ENCODE peak calls at places on chromosomes 3 and 15, in nine cellular contexts. One of them, this sample, is unnamed.

GRCh38 chr3:44437800-44438199 is 39.7 kb downstream of the ZNF445 start:
- DNase-seq in colonic mucosa: no peak
- DNase-seq in tibial artery: no peak
- DNase-seq in fibroblast of lung: no peak
- DNase-seq in psoas muscle: no peak
- DNase-seq in IMR-90: no peak
- DNase-seq in CD8-positive, alpha-beta memory T cell: no peak
- DNase-seq in fibroblast of the aortic adventitia: no peak
- DNase-seq in fibroblast of mammary gland: no peak
- DNase-seq in this sample: no peak

GRCh38 chr15:98865397-98866339 is 141.9 kb downstream of the PGPEP1L start:
- DNase-seq in CD8-positive, alpha-beta memory T cell: peak; percentile 68
- DNase-seq in fibroblast of lung: peak; percentile 79
- DNase-seq in fibroblast of mammary gland: peak; percentile 80
- DNase-seq in tibial artery: peak; percentile 87
- DNase-seq in fibroblast of the aortic adventitia: peak; percentile 77
- DNase-seq in psoas muscle: peak; percentile 76
- DNase-seq in IMR-90: peak; percentile 68
- DNase-seq in colonic mucosa: peak; percentile 80
- DNase-seq in this sample: peak; percentile 79

GRCh38 chr3:139111392-139112229 is 66.9 kb upstream of the PRR23C start:
- DNase-seq in tibial artery: no peak
- DNase-seq in fibroblast of mammary gland: peak; percentile 66
- DNase-seq in IMR-90: peak; percentile 55
- DNase-seq in fibroblast of the aortic adventitia: peak; percentile 69
- DNase-seq in psoas muscle: peak; percentile 51
- DNase-seq in colonic mucosa: peak; percentile 86
- DNase-seq in fibroblast of lung: peak; percentile 67
- DNase-seq in CD8-positive, alpha-beta memory T cell: peak; percentile 19
- DNase-seq in this sample: peak; percentile 72

GRCh38 chr3:79005084-79005483 is 762.7 kb downstream of the ROBO1 start:
- DNase-seq in tibial artery: no peak
- DNase-seq in fibroblast of lung: no peak
- DNase-seq in CD8-positive, alpha-beta memory T cell: no peak
- DNase-seq in fibroblast of mammary gland: peak; percentile 86
- DNase-seq in fibroblast of the aortic adventitia: no peak
- DNase-seq in colonic mucosa: no peak
- DNase-seq in IMR-90: no peak
- DNase-seq in psoas muscle: no peak
- DNase-seq in this sample: no peak

GRCh38 chr15:64046347-64047153 is at the start of gene DAPK2:
- DNase-seq in psoas muscle: peak; percentile 79
- DNase-seq in colonic mucosa: peak; percentile 78
- DNase-seq in fibroblast of mammary gland: peak; percentile 47
- DNase-seq in IMR-90: peak; percentile 34
- DNase-seq in tibial artery: peak; percentile 75
- DNase-seq in fibroblast of lung: peak; percentile 51
- DNase-seq in CD8-positive, alpha-beta memory T cell: peak; percentile 69
- DNase-seq in fibroblast of the aortic adventitia: peak; percentile 35
- DNase-seq in this sample: peak; percentile 49

GRCh38 chr3:58688563-58688962 is 22.0 kb upstream of the FAM3D start:
- DNase-seq in fibroblast of mammary gland: no peak
- DNase-seq in IMR-90: no peak
- DNase-seq in colonic mucosa: peak; percentile 55
- DNase-seq in fibroblast of the aortic adventitia: no peak
- DNase-seq in psoas muscle: no peak
- DNase-seq in CD8-positive, alpha-beta memory T cell: no peak
- DNase-seq in fibroblast of lung: no peak
- DNase-seq in tibial artery: no peak
- DNase-seq in this sample: no peak

GRCh38 chr15:40307421-40308165 is at the start of gene PLCB2:
- DNase-seq in tibial artery: no peak
- DNase-seq in psoas muscle: no peak
- DNase-seq in fibroblast of the aortic adventitia: no peak
- DNase-seq in CD8-positive, alpha-beta memory T cell: peak; percentile 65
- DNase-seq in IMR-90: no peak
- DNase-seq in fibroblast of mammary gland: no peak
- DNase-seq in colonic mucosa: peak; percentile 49
- DNase-seq in fibroblast of lung: no peak
- DNase-seq in this sample: no peak

GRCh38 chr3:82000773-82001172 is 239.3 kb upstream of the GBE1 start:
- DNase-seq in fibroblast of mammary gland: no peak
- DNase-seq in fibroblast of the aortic adventitia: no peak
- DNase-seq in CD8-positive, alpha-beta memory T cell: no peak
- DNase-seq in fibroblast of lung: no peak
- DNase-seq in psoas muscle: no peak
- DNase-seq in colonic mucosa: no peak
- DNase-seq in IMR-90: no peak
- DNase-seq in tibial artery: no peak
- DNase-seq in this sample: no peak

GRCh38 chr15:79209690-79210089 is 72.8 kb upstream of the ANKRD34C start:
- DNase-seq in fibroblast of mammary gland: no peak
- DNase-seq in fibroblast of lung: no peak
- DNase-seq in psoas muscle: no peak
- DNase-seq in tibial artery: no peak
- DNase-seq in CD8-positive, alpha-beta memory T cell: no peak
- DNase-seq in fibroblast of the aortic adventitia: no peak
- DNase-seq in colonic mucosa: no peak
- DNase-seq in IMR-90: no peak
- DNase-seq in this sample: no peak
- H3K4me3 ChIP-seq in fibroblast of mammary gland: no peak overlapping the region
- H3K4me3 ChIP-seq in fibroblast of lung: no peak overlapping the region
- H3K4me3 ChIP-seq in psoas muscle: no peak overlapping the region
- H3K4me3 ChIP-seq in tibial artery: no peak overlapping the region
- H3K4me3 ChIP-seq in CD8-positive, alpha-beta memory T cell: no peak overlapping the region
- H3K4me3 ChIP-seq in fibroblast of the aortic adventitia: no peak overlapping the region
- H3K4me3 ChIP-seq in colonic mucosa: no peak overlapping the region
- H3K4me3 ChIP-seq in IMR-90: no peak overlapping the region
- H3K4me3 ChIP-seq in this sample: no peak overlapping the region

GRCh38 chr3:141050913-141051632 is at the start of gene SPSB4:
- DNase-seq in fibroblast of mammary gland: peak; percentile 37
- DNase-seq in CD8-positive, alpha-beta memory T cell: no peak
- DNase-seq in IMR-90: peak; percentile 27
- DNase-seq in tibial artery: no peak
- DNase-seq in fibroblast of the aortic adventitia: no peak
- DNase-seq in colonic mucosa: no peak
- DNase-seq in psoas muscle: peak; percentile 81
- DNase-seq in fibroblast of lung: peak; percentile 51
- DNase-seq in this sample: peak; percentile 15

GRCh38 chr3:141050576-141050912 is 603 bp upstream of the SPSB4 start:
- DNase-seq in psoas muscle: no peak
- DNase-seq in CD8-positive, alpha-beta memory T cell: no peak
- DNase-seq in colonic mucosa: no peak
- DNase-seq in fibroblast of mammary gland: no peak
- DNase-seq in fibroblast of lung: no peak
- DNase-seq in tibial artery: no peak
- DNase-seq in fibroblast of the aortic adventitia: no peak
- DNase-seq in IMR-90: no peak
- DNase-seq in this sample: no peak

GRCh38 chr3:141049681-141050080 is 1.5 kb upstream of the SPSB4 start:
- DNase-seq in CD8-positive, alpha-beta memory T cell: no peak
- DNase-seq in IMR-90: no peak
- DNase-seq in psoas muscle: no peak
- DNase-seq in fibroblast of lung: no peak
- DNase-seq in fibroblast of the aortic adventitia: no peak
- DNase-seq in fibroblast of mammary gland: no peak
- DNase-seq in tibial artery: no peak
- DNase-seq in colonic mucosa: no peak
- DNase-seq in this sample: no peak

GRCh38 chr3:141052570-141053069 is 1.5 kb downstream of the SPSB4 start:
- DNase-seq in fibroblast of lung: no peak
- DNase-seq in fibroblast of mammary gland: no peak
- DNase-seq in colonic mucosa: no peak
- DNase-seq in CD8-positive, alpha-beta memory T cell: no peak
- DNase-seq in psoas muscle: peak; percentile 44
- DNase-seq in fibroblast of the aortic adventitia: no peak
- DNase-seq in tibial artery: no peak
- DNase-seq in IMR-90: no peak
- DNase-seq in this sample: no peak

DNA sequence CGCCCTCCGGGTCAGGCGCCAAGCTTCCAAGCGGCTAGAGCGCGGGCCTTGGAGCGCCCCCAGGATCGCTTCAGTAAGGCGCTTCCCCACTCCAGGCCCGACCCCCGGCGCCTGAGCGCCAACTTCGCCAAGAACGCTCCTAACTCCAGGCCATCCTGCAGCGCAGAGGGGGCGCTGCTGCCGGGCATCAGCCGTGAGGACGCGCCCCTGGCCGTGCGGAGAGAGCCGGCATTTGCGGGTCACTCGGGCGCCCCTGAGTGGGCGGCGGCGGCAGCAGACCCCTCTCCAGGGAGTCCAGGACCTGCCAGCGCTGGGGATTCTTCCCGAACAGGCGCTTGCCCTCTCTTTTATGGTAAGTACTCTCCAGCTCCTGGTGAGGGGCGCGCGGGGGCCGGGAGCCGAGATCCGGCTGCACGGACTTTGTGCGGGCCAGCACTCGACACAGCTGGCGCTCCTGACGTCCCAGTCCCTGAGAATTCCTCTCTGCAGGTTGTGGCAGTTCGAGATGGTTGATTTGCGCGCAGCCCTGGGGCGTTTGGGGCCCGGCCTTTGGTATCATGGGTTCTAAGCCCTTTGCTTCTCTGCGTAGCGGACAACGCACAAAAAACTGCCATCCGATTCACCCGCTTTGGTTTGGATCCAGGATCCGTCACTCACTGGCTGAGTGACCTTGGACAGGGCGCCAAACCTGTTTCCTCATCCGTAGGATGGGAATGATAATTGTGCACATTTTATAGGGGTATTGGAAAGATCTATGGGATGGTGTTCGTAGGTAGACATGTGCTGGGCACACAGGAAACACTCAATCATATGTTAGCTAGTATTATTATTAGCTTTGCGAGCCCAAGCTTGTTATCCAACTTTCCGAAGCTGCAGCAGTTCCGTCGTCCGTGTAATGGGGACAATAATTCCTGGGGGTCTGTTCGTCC is 758 bp downstream of the SPSB4 start:
- DNase-seq in colonic mucosa: no peak
- DNase-seq in fibroblast of the aortic adventitia: peak; percentile 7
- DNase-seq in psoas muscle: peak; percentile 49
- DNase-seq in fibroblast of mammary gland: peak; percentile 12
- DNase-seq in fibroblast of lung: peak; percentile 35
- DNase-seq in tibial artery: no peak
- DNase-seq in CD8-positive, alpha-beta memory T cell: no peak
- DNase-seq in IMR-90: peak; percentile 2
- DNase-seq in this sample: no peak
- H3K4me3 ChIP-seq in colonic mucosa: peak overlapping the region; percentile 22
- H3K4me3 ChIP-seq in fibroblast of the aortic adventitia: no peak overlapping the region
- H3K4me3 ChIP-seq in psoas muscle: peak overlapping the region; percentile 66
- H3K4me3 ChIP-seq in fibroblast of mammary gland: no peak overlapping the region
- H3K4me3 ChIP-seq in fibroblast of lung: no peak overlapping the region
- H3K4me3 ChIP-seq in tibial artery: peak overlapping the region; percentile 49
- H3K4me3 ChIP-seq in CD8-positive, alpha-beta memory T cell: no peak overlapping the region
- H3K4me3 ChIP-seq in IMR-90: peak overlapping the region; percentile 11
- H3K4me3 ChIP-seq in this sample: no peak overlapping the region

GRCh38 chr15:85044894-85045293 is 63.2 kb downstream of the PDE8A start:
- DNase-seq in colonic mucosa: no peak
- DNase-seq in psoas muscle: no peak
- DNase-seq in CD8-positive, alpha-beta memory T cell: no peak
- DNase-seq in IMR-90: no peak
- DNase-seq in fibroblast of mammary gland: no peak
- DNase-seq in tibial artery: no peak
- DNase-seq in fibroblast of the aortic adventitia: no peak
- DNase-seq in fibroblast of lung: no peak
- DNase-seq in this sample: no peak

GRCh38 chr15:85048430-85048829 is 66.8 kb downstream of the PDE8A start:
- DNase-seq in fibroblast of the aortic adventitia: peak; percentile 13
- DNase-seq in tibial artery: no peak
- DNase-seq in fibroblast of lung: peak; percentile 51
- DNase-seq in CD8-positive, alpha-beta memory T cell: no peak
- DNase-seq in psoas muscle: no peak
- DNase-seq in fibroblast of mammary gland: no peak
- DNase-seq in IMR-90: peak; percentile 64
- DNase-seq in colonic mucosa: no peak
- DNase-seq in this sample: no peak

GRCh38 chr15:85049805-85050204 is 68.1 kb downstream of the PDE8A start:
- DNase-seq in psoas muscle: no peak
- DNase-seq in fibroblast of the aortic adventitia: no peak
- DNase-seq in IMR-90: no peak
- DNase-seq in tibial artery: no peak
- DNase-seq in fibroblast of lung: no peak
- DNase-seq in CD8-positive, alpha-beta memory T cell: no peak
- DNase-seq in fibroblast of mammary gland: no peak
- DNase-seq in colonic mucosa: no peak
- DNase-seq in this sample: no peak

GRCh38 chr15:85045615-85046014 is 64.0 kb downstream of the PDE8A start:
- DNase-seq in CD8-positive, alpha-beta memory T cell: no peak
- DNase-seq in fibroblast of lung: no peak
- DNase-seq in fibroblast of the aortic adventitia: no peak
- DNase-seq in IMR-90: no peak
- DNase-seq in colonic mucosa: no peak
- DNase-seq in tibial artery: no peak
- DNase-seq in psoas muscle: no peak
- DNase-seq in fibroblast of mammary gland: no peak
- DNase-seq in this sample: no peak

DNA sequence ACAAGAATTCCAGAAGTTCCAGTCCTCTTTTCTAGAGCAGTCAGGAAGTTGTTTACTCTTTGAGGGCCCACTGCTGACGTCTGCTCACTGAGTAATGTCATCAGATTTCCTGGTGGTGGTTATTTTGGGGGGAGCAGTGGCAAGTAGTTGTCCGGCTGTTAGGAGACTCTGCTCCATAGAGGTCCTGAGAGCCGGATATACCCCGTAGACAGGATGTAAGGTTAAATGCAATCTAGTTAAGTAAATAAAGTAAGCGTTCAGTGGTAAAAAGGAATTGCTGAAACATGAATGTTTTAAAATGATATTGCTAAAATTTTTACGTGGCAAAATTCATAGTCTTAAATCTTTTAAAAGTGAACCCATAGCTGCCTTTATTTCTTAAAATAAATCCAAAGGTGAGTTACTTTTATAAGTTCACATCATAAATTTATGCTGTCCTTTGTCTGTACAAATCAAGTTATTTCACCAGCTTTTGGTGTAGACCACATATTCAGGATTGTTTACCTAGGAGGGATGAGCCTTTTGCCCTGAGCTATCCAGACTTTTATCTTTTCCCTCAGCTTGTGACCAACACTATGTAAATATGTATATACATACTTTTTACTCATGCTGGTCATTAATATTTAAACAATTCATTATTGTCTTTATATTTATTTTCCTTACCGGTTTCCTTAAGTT is 65.8 kb downstream of the PDE8A start:
- DNase-seq in fibroblast of lung: peak; percentile 97
- DNase-seq in tibial artery: peak; percentile 66
- DNase-seq in psoas muscle: no peak
- DNase-seq in colonic mucosa: no peak
- DNase-seq in IMR-90: peak; percentile 99
- DNase-seq in CD8-positive, alpha-beta memory T cell: peak; percentile 24
- DNase-seq in fibroblast of the aortic adventitia: peak; percentile 86
- DNase-seq in fibroblast of mammary gland: peak; percentile 90
- DNase-seq in this sample: peak; percentile 98
- H3K4me3 ChIP-seq in fibroblast of lung: peak overlapping the region; percentile 1
- H3K4me3 ChIP-seq in tibial artery: no peak overlapping the region
- H3K4me3 ChIP-seq in psoas muscle: peak overlapping the region; percentile 33
- H3K4me3 ChIP-seq in colonic mucosa: no peak overlapping the region
- H3K4me3 ChIP-seq in IMR-90: no peak overlapping the region
- H3K4me3 ChIP-seq in CD8-positive, alpha-beta memory T cell: no peak overlapping the region
- H3K4me3 ChIP-seq in fibroblast of the aortic adventitia: no peak overlapping the region
- H3K4me3 ChIP-seq in fibroblast of mammary gland: no peak overlapping the region
- H3K4me3 ChIP-seq in this sample: peak overlapping the region; percentile 10

DNA sequence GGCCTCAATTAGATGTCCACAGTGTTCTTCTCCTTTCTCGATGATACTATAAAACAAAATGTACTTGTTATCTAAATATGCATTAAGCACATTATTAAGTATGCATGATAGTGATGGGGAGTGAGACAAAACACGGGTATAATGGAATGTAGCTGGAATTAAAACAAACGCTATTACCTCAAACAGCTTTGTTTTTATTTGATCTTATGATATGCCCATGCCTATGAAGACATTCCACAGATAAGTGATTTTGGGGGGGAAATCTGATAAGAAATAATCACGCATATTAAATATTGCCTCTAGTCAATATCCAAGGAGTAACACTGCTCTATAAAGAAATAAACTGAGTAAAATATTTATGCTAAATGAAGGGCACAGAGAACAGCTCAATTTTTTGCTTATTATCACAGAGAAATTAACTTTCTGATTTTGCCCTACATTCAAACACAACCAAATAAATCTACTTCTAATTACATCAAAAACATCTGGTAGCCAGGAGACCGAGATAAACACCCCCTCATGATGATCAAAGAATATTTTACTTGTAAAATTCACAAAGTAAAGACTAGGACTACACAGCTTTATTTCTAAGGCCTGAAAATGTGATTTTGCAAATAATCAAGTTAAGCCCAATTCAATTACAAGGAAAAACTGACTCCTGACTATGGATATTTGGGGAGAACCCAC is 1.9 kb downstream of the COX17 start:
- DNase-seq in psoas muscle: no peak
- DNase-seq in CD8-positive, alpha-beta memory T cell: no peak
- DNase-seq in IMR-90: no peak
- DNase-seq in colonic mucosa: no peak
- DNase-seq in fibroblast of lung: no peak
- DNase-seq in fibroblast of the aortic adventitia: no peak
- DNase-seq in fibroblast of mammary gland: no peak
- DNase-seq in tibial artery: no peak
- DNase-seq in this sample: no peak
- H3K4me3 ChIP-seq in psoas muscle: peak overlapping the region; percentile 92
- H3K4me3 ChIP-seq in CD8-positive, alpha-beta memory T cell: no peak overlapping the region
- H3K4me3 ChIP-seq in IMR-90: no peak overlapping the region
- H3K4me3 ChIP-seq in colonic mucosa: no peak overlapping the region
- H3K4me3 ChIP-seq in fibroblast of lung: no peak overlapping the region
- H3K4me3 ChIP-seq in fibroblast of the aortic adventitia: no peak overlapping the region
- H3K4me3 ChIP-seq in fibroblast of mammary gland: no peak overlapping the region
- H3K4me3 ChIP-seq in tibial artery: no peak overlapping the region
- H3K4me3 ChIP-seq in this sample: no peak overlapping the region

This sample was measured in fibroblast of pulmonary artery.